ENCODE peak calls at places on chromosomes 13 and 19, in four cellular contexts. K is heart left ventricle, L is hepatocyte, S is PC-9. Y is an unnamed sample.

GRCh38 chr13:57557979-57558529 is 73.5 kb upstream of the PCDH17 start:
- DNase-seq in K (no peak), L (peak), S (no peak), Y (no peak)

GRCh38 chr13:44710576-44710975 is 134.4 kb upstream of the TSC22D1 start:
- DNase-seq in K (no peak), L (no peak), S (peak), Y (no peak)

GRCh38 chr19:10230155-10230903 is 802 bp downstream of the S1PR2 start:
- DNase-seq in K (peak), L (peak), S (no peak), Y (no peak)

GRCh38 chr13:41577437-41577836 is 120.1 kb downstream of the RGCC start:
- DNase-seq in K (peak), L (peak), S (no peak), Y (no peak)

GRCh38 chr13:45604892-45605291 is 10.6 kb downstream of the ERICH6B start:
- DNase-seq in K (no peak), L (no peak), S (no peak), Y (no peak)

GRCh38 chr13:93086329-93086728 is 140.3 kb upstream of the GPC6 start:
- DNase-seq in K (no peak), L (peak), S (no peak), Y (no peak)

GRCh38 chr13:60936281-60936680 is 479.4 kb downstream of the PCDH20 start:
- DNase-seq in K (no peak), L (no peak), S (no peak), Y (no peak)

GRCh38 chr19:56966225-56966696 is 125.7 kb upstream of the PEG3 start:
- DNase-seq in K (no peak), L (no peak), S (no peak), Y (no peak)

GRCh38 chr19:6071103-6071485 is 39.2 kb downstream of the RFX2 start:
- DNase-seq in K (peak), L (no peak), S (no peak), Y (peak)

GRCh38 chr19:52028780-52029123 is 573 bp upstream of the ZNF614 start:
- DNase-seq in K (no peak), L (no peak), S (no peak), Y (no peak)

GRCh38 chr13:31322702-31323101 is 122.9 kb downstream of the B3GLCT start:
- DNase-seq in K (no peak), L (no peak), S (no peak), Y (no peak)

GRCh38 chr19:8460516-8461298 is 15.9 kb downstream of the HNRNPM start:
- DNase-seq in K (no peak), L (no peak), S (no peak), Y (no peak)

GRCh38 chr13:63408227-63409202 is 1992.9 kb upstream of the PCDH20 start:
- DNase-seq in K (no peak), L (no peak), S (no peak), Y (no peak)

GRCh38 chr13:106306748-106307277 is 228.6 kb downstream of the EFNB2 start:
- DNase-seq in K (no peak), L (no peak), S (no peak), Y (no peak)

GRCh38 chr19:17687857-17688784 is at the start of gene UNC13A:
- DNase-seq in K (peak), L (peak), S (peak), Y (no peak)

GRCh38 chr13:73870970-73871935 is 263.0 kb downstream of the KLF12 start:
- DNase-seq in K (peak), L (no peak), S (no peak), Y (no peak)

GRCh38 chr13:85363504-85363903 is 435.7 kb downstream of the SLITRK6 start:
- DNase-seq in K (no peak), L (no peak), S (no peak), Y (no peak)

GRCh38 chr19:48498922-48499321 is 12.7 kb downstream of the LMTK3 start:
- DNase-seq in K (no peak), L (peak), S (no peak), Y (no peak)

GRCh38 chr13:46184277-46184699 is 2.3 kb upstream of the LCP1 start:
- DNase-seq in K (peak), L (peak), S (no peak), Y (no peak)

GRCh38 chr13:47621931-47622330 is 379.1 kb downstream of the SUCLA2 start:
- DNase-seq in K (no peak), L (no peak), S (no peak), Y (no peak)

GRCh38 chr19:40585677-40586422 is 9.2 kb downstream of the SHKBP1 start:
- DNase-seq in K (no peak), L (no peak), S (no peak), Y (no peak)

GRCh38 chr13:74144269-74144668 is 10.1 kb upstream of the KLF12 start:
- DNase-seq in K (no peak), L (no peak), S (no peak), Y (no peak)

GRCh38 chr19:31610036-31610435 is 260.8 kb upstream of the TSHZ3 start:
- DNase-seq in K (no peak), L (no peak), S (no peak), Y (no peak)

GRCh38 chr19:35596366-35596999 is 10.5 kb downstream of the PMIS2 start:
- DNase-seq in K (no peak), L (no peak), S (no peak), Y (no peak)

GRCh38 chr13:47409778-47410177 is 512.9 kb upstream of the HTR2A start:
- DNase-seq in K (no peak), L (peak), S (no peak), Y (no peak)

GRCh38 chr13:87661471-87661870 is 9.7 kb upstream of the SLITRK5 start:
- DNase-seq in K (no peak), L (no peak), S (no peak), Y (no peak)

GRCh38 chr19:37987356-37988332 is 80.6 kb downstream of the SIPA1L3 start:
- DNase-seq in K (no peak), L (peak), S (no peak), Y (no peak)

DNA sequence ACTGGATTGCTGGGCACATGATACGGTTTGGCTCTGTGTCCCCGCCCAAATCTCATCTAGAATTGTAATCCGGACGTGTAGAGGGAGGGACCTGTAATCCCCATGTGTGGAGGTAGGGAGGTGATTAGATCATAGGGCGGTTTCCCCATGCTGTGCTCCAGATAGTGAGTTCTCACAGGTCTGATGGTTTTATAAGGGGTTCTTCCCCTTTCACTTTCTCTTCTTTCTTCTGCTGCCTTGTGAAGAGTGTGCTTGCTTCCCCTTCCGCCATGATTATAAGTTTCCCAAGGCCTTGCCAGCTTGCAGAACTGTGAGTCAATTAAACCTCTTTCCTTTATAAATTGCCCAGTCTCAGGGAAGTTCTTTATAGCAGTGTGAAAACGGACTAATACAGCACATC is 32.6 kb upstream of the MTIF3 start:
- DNase-seq in K (no peak), L (no peak), S (no peak), Y (no peak)
- H3K27ac ChIP-seq in K (no peak), L (no peak), S (no peak), Y (no peak)

DNA sequence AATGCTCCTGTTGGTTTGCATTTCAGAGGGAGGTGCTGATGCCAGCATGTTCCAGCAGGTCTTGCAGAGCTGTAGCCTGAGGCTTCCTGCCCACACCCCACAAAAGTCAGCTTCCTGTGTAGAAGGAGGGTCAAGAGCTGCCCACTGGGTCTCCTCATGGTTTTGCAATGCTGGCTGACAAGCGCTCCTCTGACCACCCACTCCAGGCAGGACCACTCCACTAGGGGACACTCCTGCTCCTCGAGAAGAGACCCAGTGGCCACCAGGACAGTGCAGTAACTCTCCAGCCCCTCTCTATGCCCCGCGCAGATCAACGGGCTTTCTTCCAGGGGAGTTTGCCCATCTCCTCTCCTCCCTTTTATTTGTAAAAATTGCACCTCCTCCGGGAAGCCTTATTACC is 72.9 kb upstream of the UQCRFS1 start:
- DNase-seq in K (no peak), L (no peak), S (no peak), Y (no peak)
- TF ChIP-seq CTCF in K (peak), L (peak), S (no peak), Y (no peak)

DNA sequence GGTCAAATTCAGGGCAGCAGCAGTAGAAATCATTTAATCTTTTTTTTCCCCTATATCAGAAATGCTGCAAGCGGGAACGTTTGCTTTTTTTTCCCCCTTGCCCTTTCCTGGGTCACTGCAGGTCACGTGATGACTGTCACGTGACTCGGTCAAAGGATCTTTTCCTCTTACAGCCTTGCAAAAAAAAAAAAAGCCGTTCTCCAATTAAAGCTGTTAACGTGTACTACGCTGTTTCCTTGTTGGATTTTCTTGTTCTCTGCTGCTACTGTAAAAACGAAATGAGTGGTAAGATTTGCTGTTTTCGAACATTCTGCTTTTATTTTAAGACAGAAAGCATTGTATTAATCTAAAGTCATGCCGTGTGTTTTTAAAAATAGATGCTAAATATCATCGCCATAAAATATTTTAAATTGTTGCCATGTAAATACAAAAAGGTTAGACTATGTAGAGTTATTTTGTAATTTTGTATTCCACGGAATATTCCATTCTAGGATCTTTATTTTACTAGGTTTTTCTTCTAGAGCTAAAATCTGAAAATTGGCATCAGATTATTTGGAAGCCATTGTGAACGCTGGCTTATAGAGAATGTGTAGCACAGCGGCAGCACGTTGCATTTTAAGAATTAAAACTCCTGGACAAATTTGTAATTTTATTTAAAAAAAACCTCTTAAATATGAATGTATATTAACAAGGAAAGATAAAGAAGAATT is 109.9 kb upstream of the MLNR start:
- DNase-seq in K (peak), L (peak), S (peak), Y (peak)
- H3K4me3 ChIP-seq in K (peak), L (peak), S (peak), Y (peak)

GRCh38 chr13:67231481-67231940 is 1.4 kb upstream of the PCDH9 start:
- DNase-seq in K (no peak), L (no peak), S (no peak), Y (no peak)
- H3K27ac ChIP-seq in K (peak), L (peak), S (no peak), Y (no peak)

GRCh38 chr19:22882797-22883196 is 50.7 kb downstream of the ZNF723 start:
- DNase-seq in K (no peak), L (peak), S (no peak), Y (no peak)
- TF ChIP-seq CTCF in K (peak), L (peak), S (peak), Y (peak)

GRCh38 chr19:42176990-42177685 is 40.3 kb downstream of the DEDD2 start:
- DNase-seq in K (peak), L (peak), S (peak), Y (peak)
- H3K4me3 ChIP-seq in K (peak), L (peak), S (peak), Y (peak)

DNA sequence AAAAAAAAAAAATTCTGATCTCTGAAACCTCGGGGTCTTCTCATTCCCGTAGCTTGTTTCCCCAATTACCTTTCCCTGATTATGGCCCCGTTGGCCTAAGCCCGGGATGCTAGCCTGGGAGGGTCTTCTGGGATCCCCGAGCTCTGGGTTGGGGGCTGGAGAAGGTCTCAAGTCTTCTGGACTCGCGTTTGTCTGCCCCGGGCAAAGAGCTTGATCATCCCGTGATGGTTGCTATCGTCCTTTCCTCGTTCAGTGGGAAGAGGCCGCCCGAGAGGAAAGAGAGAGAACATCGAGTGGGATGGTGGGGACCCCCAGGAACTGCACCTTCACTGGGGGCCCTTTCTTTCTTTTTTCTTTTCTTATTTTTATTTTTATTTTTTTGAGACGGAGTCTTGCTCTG is 2.4 kb downstream of the GNA15 start:
- DNase-seq in K (no peak), L (no peak), S (no peak), Y (no peak)
- H3K27ac ChIP-seq in K (no peak), L (no peak), S (no peak), Y (no peak)

GRCh38 chr13:38637576-38637975 is 49.3 kb upstream of the FREM2 start:
- DNase-seq in K (no peak), L (no peak), S (no peak), Y (no peak)

GRCh38 chr13:38630780-38631179 is 56.1 kb upstream of the FREM2 start:
- DNase-seq in K (no peak), L (no peak), S (no peak), Y (no peak)

GRCh38 chr13:38636756-38637155 is 50.1 kb upstream of the FREM2 start:
- DNase-seq in K (no peak), L (peak), S (peak), Y (no peak)

GRCh38 chr13:38636106-38636505 is 50.8 kb upstream of the FREM2 start:
- DNase-seq in K (no peak), L (no peak), S (no peak), Y (no peak)

DNA sequence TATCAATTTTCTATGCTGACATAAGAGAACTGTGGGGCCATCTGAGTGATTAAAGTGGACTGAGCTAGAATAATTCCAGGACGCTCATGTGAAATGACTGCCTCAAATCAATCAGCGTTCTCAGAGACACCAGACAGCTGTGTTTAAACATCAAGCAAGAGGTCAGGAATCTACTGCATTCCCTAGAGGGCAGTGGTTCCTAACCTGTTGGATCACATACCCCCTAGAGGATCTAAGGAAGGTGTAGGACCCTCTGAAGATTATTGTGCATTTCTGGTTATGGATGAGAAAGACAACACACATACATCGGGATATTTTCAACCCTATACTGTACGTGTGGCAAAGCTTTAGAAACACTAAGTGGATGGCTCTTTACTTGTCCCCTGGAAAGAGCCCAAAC is 51.8 kb upstream of the FREM2 start:
- DNase-seq in K (no peak), L (no peak), S (no peak), Y (no peak)
- TF ChIP-seq CTCF in K (no peak), L (no peak), S (no peak), Y (no peak)

GRCh38 chr19:21045028-21045427 is 24.6 kb downstream of the ZNF430 start:
- DNase-seq in K (no peak), L (no peak), S (no peak), Y (no peak)

GRCh38 chr19:21046489-21046888 is 26.0 kb downstream of the ZNF430 start:
- DNase-seq in K (no peak), L (no peak), S (no peak), Y (no peak)

GRCh38 chr19:21052902-21053301 is 29.1 kb upstream of the ZNF714 start:
- DNase-seq in K (no peak), L (no peak), S (no peak), Y (no peak)

DNA sequence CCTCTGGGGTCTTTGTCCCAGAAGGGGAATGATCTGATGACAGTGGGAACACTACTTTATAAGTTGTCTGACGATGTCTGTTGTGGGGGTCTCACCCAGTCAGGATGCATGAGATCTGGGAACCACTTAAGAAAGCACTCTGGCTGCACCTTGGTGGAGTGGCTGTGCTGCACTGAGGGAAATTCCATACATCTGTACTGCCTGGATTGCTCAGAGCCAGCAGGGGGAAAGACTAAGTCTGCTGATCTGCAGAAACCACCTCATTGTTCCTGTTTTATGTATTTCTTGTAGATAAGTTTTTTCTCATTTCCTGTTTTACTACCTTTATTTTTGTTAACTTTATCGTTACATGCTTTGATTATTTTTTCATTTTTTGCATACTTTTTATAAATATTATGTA is 27.3 kb downstream of the ZNF430 start:
- DNase-seq in K (no peak), L (no peak), S (no peak), Y (no peak)
- H3K4me3 ChIP-seq in K (no peak), L (no peak), S (no peak), Y (no peak)

Y was measured in breast epithelium.